ENCODE peak calls at places on chromosomes 5 and 9, in six cellular contexts. One of them, this sample, is unnamed.

GRCh38 chr5:59813761-59814562 is 79.6 kb downstream of the PDE4D start:
- DNase-seq in cardiac muscle cell: peak; percentile 83
- DNase-seq in foreskin melanocyte: peak; percentile 74
- DNase-seq in ELF-1: peak; percentile 18
- DNase-seq in H54: peak; percentile 11
- DNase-seq in body of pancreas: peak; percentile 28
- DNase-seq in this sample: peak; percentile 75

GRCh38 chr9:108142504-108143201 is 653.1 kb upstream of the KLF4 start:
- DNase-seq in ELF-1: peak; percentile 67
- DNase-seq in foreskin melanocyte: peak; percentile 79
- DNase-seq in H54: no peak
- DNase-seq in body of pancreas: peak; percentile 43
- DNase-seq in cardiac muscle cell: peak; percentile 96
- DNase-seq in this sample: no peak

GRCh38 chr9:13857521-13857920 is 456.4 kb downstream of the NFIB start:
- DNase-seq in foreskin melanocyte: peak; percentile 17
- DNase-seq in ELF-1: no peak
- DNase-seq in body of pancreas: no peak
- DNase-seq in cardiac muscle cell: no peak
- DNase-seq in H54: no peak
- DNase-seq in this sample: no peak

GRCh38 chr5:135034963-135035677 is 1.1 kb upstream of the PITX1 start:
- DNase-seq in cardiac muscle cell: no peak
- DNase-seq in H54: no peak
- DNase-seq in body of pancreas: peak; percentile 17
- DNase-seq in ELF-1: no peak
- DNase-seq in foreskin melanocyte: no peak
- DNase-seq in this sample: no peak

GRCh38 chr5:101590384-101590783 is 687.3 kb upstream of the ST8SIA4 start:
- DNase-seq in body of pancreas: no peak
- DNase-seq in foreskin melanocyte: no peak
- DNase-seq in cardiac muscle cell: no peak
- DNase-seq in H54: no peak
- DNase-seq in ELF-1: peak; percentile 7
- DNase-seq in this sample: no peak

GRCh38 chr5:155726267-155726666 is 600.7 kb upstream of the SGCD start:
- DNase-seq in ELF-1: no peak
- DNase-seq in cardiac muscle cell: peak; percentile 5
- DNase-seq in body of pancreas: peak; percentile 11
- DNase-seq in H54: no peak
- DNase-seq in foreskin melanocyte: peak; percentile 22
- DNase-seq in this sample: no peak

GRCh38 chr5:140965905-140966292 is 377 bp upstream of the PCDHAC2 start:
- DNase-seq in H54: no peak
- DNase-seq in cardiac muscle cell: peak; percentile 1
- DNase-seq in foreskin melanocyte: no peak
- DNase-seq in ELF-1: no peak
- DNase-seq in body of pancreas: peak; percentile 35
- DNase-seq in this sample: no peak

GRCh38 chr5:472656-473343 is 29.8 kb downstream of the EXOC3 start:
- DNase-seq in cardiac muscle cell: peak; percentile 82
- DNase-seq in foreskin melanocyte: peak; percentile 54
- DNase-seq in H54: peak; percentile 99
- DNase-seq in body of pancreas: peak; percentile 89
- DNase-seq in ELF-1: peak; percentile 72
- DNase-seq in this sample: no peak

GRCh38 chr9:124688238-124688904 is 82.7 kb downstream of the NR6A1 start:
- DNase-seq in cardiac muscle cell: no peak
- DNase-seq in H54: no peak
- DNase-seq in ELF-1: no peak
- DNase-seq in foreskin melanocyte: no peak
- DNase-seq in body of pancreas: no peak
- DNase-seq in this sample: no peak

GRCh38 chr5:16585028-16585667 is 31.6 kb downstream of the RETREG1 start:
- DNase-seq in cardiac muscle cell: no peak
- DNase-seq in body of pancreas: no peak
- DNase-seq in ELF-1: peak; percentile 25
- DNase-seq in H54: no peak
- DNase-seq in foreskin melanocyte: no peak
- DNase-seq in this sample: no peak

GRCh38 chr5:141623197-141623596 is 4.4 kb upstream of the DIAPH1 start:
- DNase-seq in H54: no peak
- DNase-seq in ELF-1: peak; percentile 91
- DNase-seq in body of pancreas: no peak
- DNase-seq in cardiac muscle cell: no peak
- DNase-seq in foreskin melanocyte: no peak
- DNase-seq in this sample: no peak

GRCh38 chr5:80255752-80256479 is at the start of gene SERINC5:
- DNase-seq in H54: peak; percentile 75
- DNase-seq in foreskin melanocyte: no peak
- DNase-seq in ELF-1: peak; percentile 86
- DNase-seq in cardiac muscle cell: peak; percentile 87
- DNase-seq in body of pancreas: peak; percentile 87
- DNase-seq in this sample: no peak

GRCh38 chr5:30747412-30747811 is 446.1 kb upstream of the CDH6 start:
- DNase-seq in H54: no peak
- DNase-seq in ELF-1: no peak
- DNase-seq in foreskin melanocyte: no peak
- DNase-seq in cardiac muscle cell: no peak
- DNase-seq in body of pancreas: no peak
- DNase-seq in this sample: no peak

GRCh38 chr9:105479846-105480245 is 32.0 kb downstream of the FSD1L start:
- DNase-seq in body of pancreas: no peak
- DNase-seq in ELF-1: no peak
- DNase-seq in cardiac muscle cell: no peak
- DNase-seq in H54: no peak
- DNase-seq in foreskin melanocyte: no peak
- DNase-seq in this sample: no peak

GRCh38 chr5:16179511-16179935 is at the start of gene MARCHF11:
- DNase-seq in cardiac muscle cell: no peak
- DNase-seq in foreskin melanocyte: no peak
- DNase-seq in ELF-1: peak; percentile 1
- DNase-seq in H54: no peak
- DNase-seq in body of pancreas: peak; percentile 25
- DNase-seq in this sample: no peak

GRCh38 chr5:159549046-159549445 is 218.8 kb upstream of the IL12B start:
- DNase-seq in ELF-1: no peak
- DNase-seq in cardiac muscle cell: no peak
- DNase-seq in foreskin melanocyte: no peak
- DNase-seq in body of pancreas: no peak
- DNase-seq in H54: no peak
- DNase-seq in this sample: no peak

GRCh38 chr5:59016925-59017324 is 434.1 kb downstream of the RAB3C start:
- DNase-seq in body of pancreas: no peak
- DNase-seq in foreskin melanocyte: no peak
- DNase-seq in cardiac muscle cell: no peak
- DNase-seq in H54: no peak
- DNase-seq in ELF-1: no peak
- DNase-seq in this sample: no peak

This sample was measured in SK-N-MC.